ENCODE peak calls at places on chromosomes 13 and 19, in nine cellular contexts. Q, S, Z, G, N, V, U, I and M are unnamed samples.

GRCh38 chr19:4988770-4989251 is 19.9 kb downstream of the KDM4B start:
- DNase-seq in Q (peak; percentile 45), S (no peak), Z (no peak), G (peak; percentile 85), N (peak; percentile 54), V (no peak), U (peak; percentile 67), I (peak; percentile 83), M (no peak)

GRCh38 chr13:29502391-29503008 is 93.0 kb downstream of the SLC7A1 start:
- DNase-seq in Q (no peak), S (no peak), Z (no peak), G (no peak), N (no peak), V (no peak), U (no peak), I (no peak), M (no peak)

GRCh38 chr13:51643882-51644281 is 59.6 kb downstream of the WDFY2 start:
- DNase-seq in Q (no peak), S (no peak), Z (no peak), G (no peak), N (no peak), V (no peak), U (no peak), I (peak; percentile 93), M (no peak)

GRCh38 chr13:61187471-61187870 is 228.2 kb downstream of the PCDH20 start:
- DNase-seq in Q (no peak), S (no peak), Z (no peak), G (no peak), N (no peak), V (no peak), U (no peak), I (no peak), M (no peak)

GRCh38 chr19:9165256-9165655 is 13.5 kb upstream of the OR7D2 start:
- DNase-seq in Q (no peak), S (no peak), Z (no peak), G (no peak), N (no peak), V (no peak), U (no peak), I (peak; percentile 9), M (no peak)

GRCh38 chr19:37990362-37990761 is 83.4 kb downstream of the SIPA1L3 start:
- DNase-seq in Q (no peak), S (no peak), Z (no peak), G (no peak), N (no peak), V (peak; percentile 65), U (no peak), I (no peak), M (no peak)

GRCh38 chr13:99605417-99606321 is 104.4 kb downstream of the TM9SF2 start:
- DNase-seq in Q (peak; percentile 75), S (peak; percentile 32), Z (peak; percentile 77), G (peak; percentile 30), N (peak; percentile 38), V (no peak), U (peak; percentile 73), I (peak; percentile 48), M (peak; percentile 40)

GRCh38 chr19:23887642-23888041 is 27.0 kb upstream of the ZNF726 start:
- DNase-seq in Q (peak; percentile 70), S (no peak), Z (no peak), G (no peak), N (no peak), V (no peak), U (no peak), I (no peak), M (no peak)

GRCh38 chr19:50510700-50511068 is 307 bp downstream of the JOSD2 start:
- DNase-seq in Q (no peak), S (no peak), Z (no peak), G (no peak), N (no peak), V (no peak), U (no peak), I (peak; percentile 18), M (no peak)

GRCh38 chr19:36160821-36161596 is 8.8 kb upstream of the COX7A1 start:
- DNase-seq in Q (no peak), S (no peak), Z (no peak), G (no peak), N (no peak), V (no peak), U (no peak), I (no peak), M (no peak)

GRCh38 chr13:92175330-92175729 is 776.9 kb downstream of the GPC5 start:
- DNase-seq in Q (no peak), S (peak; percentile 26), Z (no peak), G (no peak), N (no peak), V (no peak), U (peak; percentile 63), I (peak; percentile 94), M (no peak)

GRCh38 chr19:12117203-12117970 is 22.8 kb downstream of the ZNF20 start:
- DNase-seq in Q (no peak), S (no peak), Z (no peak), G (no peak), N (no peak), V (no peak), U (no peak), I (no peak), M (no peak)

GRCh38 chr19:12111176-12111575 is 29.0 kb downstream of the ZNF20 start:
- DNase-seq in Q (no peak), S (no peak), Z (no peak), G (no peak), N (no peak), V (no peak), U (no peak), I (no peak), M (no peak)

GRCh38 chr19:12113121-12113520 is 27.0 kb downstream of the ZNF20 start:
- DNase-seq in Q (no peak), S (no peak), Z (no peak), G (no peak), N (no peak), V (no peak), U (no peak), I (no peak), M (no peak)

GRCh38 chr19:12112701-12113100 is 27.4 kb downstream of the ZNF20 start:
- DNase-seq in Q (no peak), S (no peak), Z (no peak), G (no peak), N (no peak), V (no peak), U (no peak), I (no peak), M (no peak)

GRCh38 chr19:12112238-12112637 is 27.9 kb downstream of the ZNF20 start:
- DNase-seq in Q (no peak), S (no peak), Z (no peak), G (no peak), N (no peak), V (no peak), U (no peak), I (no peak), M (no peak)
- H3K9me3 ChIP-seq in Q (peaks cover 14% of the 10 kb centered on the region), S (no peaks in the 10 kb centered on the region), Z (no peaks in the 10 kb centered on the region), G (no peaks in the 10 kb centered on the region), N (peaks cover 27% of the 10 kb centered on the region), V (peaks cover 21% of the 10 kb centered on the region), U (no peaks in the 10 kb centered on the region), I (peaks cover 8% of the 10 kb centered on the region), M (no peaks in the 10 kb centered on the region)

GRCh38 chr19:42114412-42114811 is 17.8 kb downstream of the POU2F2 start:
- DNase-seq in Q (peak; percentile 76), S (no peak), Z (no peak), G (no peak), N (no peak), V (no peak), U (peak; percentile 92), I (no peak), M (no peak)

GRCh38 chr19:42115705-42116104 is 16.5 kb downstream of the POU2F2 start:
- DNase-seq in Q (no peak), S (no peak), Z (no peak), G (no peak), N (no peak), V (no peak), U (no peak), I (no peak), M (no peak)

GRCh38 chr19:42117076-42117475 is 15.2 kb downstream of the POU2F2 start:
- DNase-seq in Q (no peak), S (no peak), Z (no peak), G (no peak), N (no peak), V (no peak), U (no peak), I (no peak), M (no peak)

GRCh38 chr19:42115219-42115618 is 17.0 kb downstream of the POU2F2 start:
- DNase-seq in Q (no peak), S (no peak), Z (no peak), G (no peak), N (no peak), V (no peak), U (no peak), I (peak; percentile 32), M (no peak)

DNA sequence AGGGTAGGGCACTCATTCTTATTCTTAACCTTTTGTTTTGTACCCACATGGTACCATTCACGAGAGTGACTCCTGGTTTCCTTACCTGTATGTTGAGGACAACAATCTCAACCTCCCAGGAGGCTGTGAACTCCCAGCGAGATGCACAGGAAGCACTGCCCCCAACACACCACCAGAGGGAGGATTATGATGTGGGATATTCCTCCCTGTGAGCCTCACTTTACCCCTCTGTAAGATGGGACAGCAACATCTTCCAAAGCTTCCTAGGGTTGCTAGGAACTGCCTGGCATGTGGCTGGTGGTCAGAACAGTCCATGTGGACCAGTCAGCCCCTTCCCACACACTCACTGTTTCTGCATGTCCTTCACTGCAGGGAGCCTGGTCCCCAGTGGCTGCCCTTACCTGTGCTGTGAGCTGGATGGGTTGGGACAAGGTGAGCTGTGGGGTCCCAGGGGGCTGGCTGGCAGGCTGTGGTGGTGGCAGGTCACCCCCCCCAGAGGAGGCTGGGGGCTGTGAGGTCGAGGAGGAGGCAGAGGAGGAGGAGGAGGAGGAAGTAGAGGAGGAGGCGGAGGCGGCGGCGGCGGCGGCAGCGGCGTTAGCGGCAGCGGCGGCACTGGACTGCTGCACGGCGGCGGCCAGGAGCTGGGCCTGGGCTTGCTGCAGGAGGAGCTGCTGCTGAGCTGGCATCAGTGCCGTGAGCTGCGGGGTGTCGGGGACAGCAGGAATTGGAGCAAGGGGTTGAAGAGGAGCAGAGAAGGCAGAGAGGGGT is 15.8 kb downstream of the POU2F2 start:
- DNase-seq in Q (no peak), S (no peak), Z (no peak), G (no peak), N (no peak), V (no peak), U (no peak), I (no peak), M (no peak)
- TF ChIP-seq CTCF in Q (no peak), S (peak; percentile 48), Z (no peak), G (no peak), N (no peak), V (no peak), U (peak; percentile 5), I (no peak), M (no peak)

GRCh38 chr13:38564751-38565150 is 122.1 kb upstream of the FREM2 start:
- DNase-seq in Q (no peak), S (no peak), Z (no peak), G (no peak), N (no peak), V (no peak), U (no peak), I (no peak), M (no peak)
- H3K9me3 ChIP-seq in Q (no peaks in the 10 kb centered on the region), S (no peaks in the 10 kb centered on the region), Z (no peaks in the 10 kb centered on the region), G (no peaks in the 10 kb centered on the region), N (no peaks in the 10 kb centered on the region), V (no peaks in the 10 kb centered on the region), U (no peaks in the 10 kb centered on the region), I (no peaks in the 10 kb centered on the region), M (no peaks in the 10 kb centered on the region)

DNA sequence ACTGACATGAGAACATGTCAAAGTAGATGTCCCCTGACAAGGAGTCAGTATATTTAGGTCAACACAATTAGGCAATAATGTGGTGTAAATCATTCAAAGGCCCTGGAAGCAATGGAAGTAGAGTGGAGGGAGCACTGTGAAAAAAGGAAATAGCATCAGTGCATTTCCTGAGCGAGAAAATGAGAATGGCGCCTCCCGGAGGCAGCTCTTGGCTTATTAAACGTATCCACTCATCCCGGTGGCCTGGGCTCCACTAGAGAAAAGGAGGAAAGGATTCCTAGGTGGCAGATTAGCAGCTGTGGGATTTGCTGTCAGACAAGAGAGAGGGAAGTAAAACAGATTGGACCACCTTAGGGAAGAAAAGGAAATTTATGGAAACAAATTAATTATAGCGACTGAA is 173.7 kb upstream of the TMTC4 start:
- DNase-seq in Q (no peak), S (no peak), Z (no peak), G (no peak), N (no peak), V (no peak), U (no peak), I (no peak), M (no peak)
- TF ChIP-seq CTCF in Q (no peak), S (peak; percentile 5), Z (no peak), G (no peak), N (no peak), V (no peak), U (peak; percentile 42), I (no peak), M (no peak)